ENCODE peak calls at places on chromosomes 11 and 22, in ten cellular contexts. T is body of pancreas, W is GM12878, M is transverse colon, Q is uterus, H is sigmoid colon, X is ovary, U is stomach, O is tibial nerve, F is vagina. I is an unnamed sample.

GRCh38 chr11:116326146-116326545 is 446.6 kb downstream of the BUD13 start:
- DNase-seq in Q (no peak), M (no peak), U (no peak), T (no peak), W (no peak), O (no peak), X (no peak), F (peak), H (no peak), I (no peak)

GRCh38 chr22:18032455-18033101 is 8.2 kb upstream of the MICAL3 start:
- DNase-seq in Q (peak), X (no peak), T (no peak), U (no peak), M (no peak), H (no peak), O (no peak), F (no peak), W (no peak), I (no peak)

GRCh38 chr11:11845066-11845465 is 3.3 kb downstream of the USP47 start:
- DNase-seq in M (no peak), W (no peak), T (peak), F (no peak), Q (no peak), O (no peak), H (no peak), U (no peak), X (no peak), I (no peak)

GRCh38 chr11:74366576-74366975 is 31.7 kb downstream of the PGM2L1 start:
- DNase-seq in F (no peak), U (no peak), H (no peak), T (no peak), Q (no peak), X (no peak), O (no peak), M (no peak), W (no peak), I (no peak)

GRCh38 chr11:36257351-36257750 is 31.9 kb downstream of the COMMD9 start:
- DNase-seq in Q (no peak), W (no peak), X (no peak), T (no peak), H (no peak), O (no peak), F (no peak), M (no peak), U (no peak), I (no peak)

GRCh38 chr11:114276077-114276476 is 20.1 kb upstream of the NNMT start:
- DNase-seq in M (no peak), H (no peak), U (no peak), Q (no peak), F (peak), O (no peak), T (no peak), W (no peak), X (no peak), I (no peak)

GRCh38 chr11:444397-445144 is 2.8 kb upstream of the ANO9 start:
- DNase-seq in F (no peak), M (peak), Q (no peak), O (no peak), H (no peak), W (no peak), X (no peak), U (peak), T (no peak), I (no peak)

GRCh38 chr11:111797145-111797581 is 31.0 kb upstream of the PPP2R1B start:
- DNase-seq in H (no peak), F (no peak), M (peak), Q (no peak), W (peak), X (no peak), O (no peak), T (no peak), U (no peak), I (no peak)

GRCh38 chr11:47523491-47524199 is 29.3 kb downstream of the CELF1 start:
- DNase-seq in W (no peak), T (peak), X (no peak), U (no peak), O (peak), H (no peak), F (no peak), Q (peak), M (no peak), I (peak)

GRCh38 chr22:21942407-21942895 is 10.2 kb downstream of the PPM1F start:
- DNase-seq in W (no peak), Q (peak), H (peak), U (peak), T (peak), O (peak), F (no peak), M (peak), X (no peak), I (peak)

GRCh38 chr11:22432331-22433065 is 94.3 kb downstream of the SLC17A6 start:
- DNase-seq in F (no peak), M (no peak), U (no peak), Q (peak), X (peak), T (peak), O (peak), H (no peak), W (no peak), I (peak)

GRCh38 chr22:49052023-49052538 is 775.6 kb downstream of the BRD1 start:
- DNase-seq in F (no peak), W (no peak), M (no peak), Q (no peak), X (no peak), T (no peak), H (no peak), O (no peak), U (no peak), I (no peak)

GRCh38 chr11:117096140-117096972 is 1.9 kb downstream of the SIK3 start:
- DNase-seq in H (no peak), Q (no peak), F (no peak), X (no peak), M (peak), T (no peak), W (peak), O (no peak), U (no peak), I (no peak)

DNA sequence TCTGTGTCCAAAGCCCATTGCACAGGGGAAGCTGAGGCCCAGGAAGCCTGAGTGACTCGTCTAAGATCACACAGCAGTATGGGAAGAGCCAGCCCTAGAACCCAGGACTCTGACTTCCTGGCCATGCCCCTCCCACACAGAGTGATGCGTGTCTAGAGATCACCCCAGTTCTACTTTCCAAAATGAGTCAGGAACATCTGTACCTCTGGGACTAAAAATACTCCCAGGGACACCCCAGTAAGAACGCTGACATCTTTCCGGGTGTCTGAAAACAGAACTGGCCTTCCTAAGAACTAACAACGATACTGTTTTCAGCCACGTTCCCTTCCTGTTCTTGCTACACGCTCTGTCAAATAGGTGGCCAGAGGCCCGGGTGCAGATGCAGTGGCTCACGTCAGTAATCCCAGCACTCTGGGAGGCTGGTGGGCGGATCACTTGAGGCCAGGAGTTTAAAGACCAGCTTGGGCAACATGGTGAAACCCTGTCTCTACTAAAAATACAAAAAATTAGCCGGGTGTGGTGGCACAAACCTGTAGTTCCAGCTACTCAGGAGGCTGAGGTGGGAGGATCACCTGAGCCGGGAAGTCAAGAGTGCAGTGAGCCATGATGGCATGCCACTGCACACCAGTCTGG is 21.7 kb upstream of the PDGFB start:
- DNase-seq in T (no peak), M (no peak), O (no peak), U (no peak), Q (no peak), F (no peak), W (peak), X (no peak), H (no peak), I (no peak)
- TF ChIP-seq POLR2A in T (no peak), M (no peak), O (no peak), U (no peak), Q (no peak), F (no peak), W (no peak), X (no peak), H (no peak), I (no peak)

DNA sequence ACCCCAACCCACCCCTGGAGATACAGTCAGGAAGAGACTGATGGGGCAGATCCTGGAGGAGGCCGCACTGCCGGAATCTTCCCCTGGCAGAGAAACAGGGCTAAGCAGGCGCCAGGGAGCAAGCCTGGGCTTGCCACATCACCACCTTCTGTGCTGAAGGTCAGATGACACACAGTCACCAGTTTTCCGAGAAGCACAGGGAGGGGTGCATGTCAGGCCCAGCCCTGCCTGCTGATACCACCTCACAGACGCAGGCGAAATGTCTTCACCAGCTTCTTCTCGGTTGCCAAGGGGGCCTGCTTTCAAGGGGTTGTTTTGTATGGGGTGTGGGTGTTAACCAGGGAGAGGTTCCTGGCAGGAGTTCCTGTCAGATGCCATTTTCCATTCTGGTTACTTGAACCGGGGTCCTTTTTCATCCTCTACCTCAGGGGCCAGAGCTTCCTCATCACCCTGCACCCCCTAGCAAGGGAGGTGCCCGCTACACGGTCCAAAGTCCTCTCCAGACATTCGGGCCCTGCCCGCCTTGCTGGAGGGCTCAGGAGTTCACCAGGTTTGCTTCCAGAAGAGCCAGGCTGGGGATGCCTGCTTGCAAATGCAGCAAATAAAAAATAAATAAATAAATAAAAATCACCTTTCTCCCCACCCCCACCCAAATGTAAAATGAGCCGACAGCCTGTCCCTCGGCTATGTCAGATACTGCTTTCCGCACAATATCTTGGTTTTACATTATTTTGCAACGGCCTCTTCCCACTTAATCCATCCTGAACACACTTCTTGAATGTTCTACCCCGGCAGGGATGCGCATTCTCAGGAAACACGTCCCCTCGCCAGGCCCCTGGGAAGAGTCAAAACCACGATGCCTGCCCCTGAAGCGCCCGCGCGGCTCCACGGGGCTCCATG is 1.1 kb upstream of the NEAT1 start:
- DNase-seq in T (peak), H (peak), F (peak), U (peak), W (no peak), O (peak), M (peak), Q (peak), X (peak), I (peak)
- TF ChIP-seq POLR2A in T (no peak), H (peak), F (no peak), U (no peak), W (peak), O (peak), M (peak), Q (peak), X (peak), I (no peak)

GRCh38 chr11:62727833-62728721 is at the start of gene TTC9C:
- DNase-seq in F (no peak), U (peak), T (peak), Q (peak), X (peak), O (peak), M (peak), W (peak), H (peak), I (peak)
- TF ChIP-seq POLR2A in F (no peak), U (no peak), T (peak), Q (peak), X (peak), O (peak), M (peak), W (peak), H (peak), I (peak)

GRCh38 chr11:134293119-134294113 is 17.2 kb downstream of the GLB1L3 start:
- DNase-seq in F (peak), O (no peak), U (no peak), W (no peak), M (no peak), X (no peak), H (peak), T (no peak), Q (no peak), I (no peak)
- TF ChIP-seq POLR2A in F (no peak), O (no peak), U (no peak), W (no peak), M (no peak), X (no peak), H (no peak), T (no peak), Q (no peak), I (no peak)

DNA sequence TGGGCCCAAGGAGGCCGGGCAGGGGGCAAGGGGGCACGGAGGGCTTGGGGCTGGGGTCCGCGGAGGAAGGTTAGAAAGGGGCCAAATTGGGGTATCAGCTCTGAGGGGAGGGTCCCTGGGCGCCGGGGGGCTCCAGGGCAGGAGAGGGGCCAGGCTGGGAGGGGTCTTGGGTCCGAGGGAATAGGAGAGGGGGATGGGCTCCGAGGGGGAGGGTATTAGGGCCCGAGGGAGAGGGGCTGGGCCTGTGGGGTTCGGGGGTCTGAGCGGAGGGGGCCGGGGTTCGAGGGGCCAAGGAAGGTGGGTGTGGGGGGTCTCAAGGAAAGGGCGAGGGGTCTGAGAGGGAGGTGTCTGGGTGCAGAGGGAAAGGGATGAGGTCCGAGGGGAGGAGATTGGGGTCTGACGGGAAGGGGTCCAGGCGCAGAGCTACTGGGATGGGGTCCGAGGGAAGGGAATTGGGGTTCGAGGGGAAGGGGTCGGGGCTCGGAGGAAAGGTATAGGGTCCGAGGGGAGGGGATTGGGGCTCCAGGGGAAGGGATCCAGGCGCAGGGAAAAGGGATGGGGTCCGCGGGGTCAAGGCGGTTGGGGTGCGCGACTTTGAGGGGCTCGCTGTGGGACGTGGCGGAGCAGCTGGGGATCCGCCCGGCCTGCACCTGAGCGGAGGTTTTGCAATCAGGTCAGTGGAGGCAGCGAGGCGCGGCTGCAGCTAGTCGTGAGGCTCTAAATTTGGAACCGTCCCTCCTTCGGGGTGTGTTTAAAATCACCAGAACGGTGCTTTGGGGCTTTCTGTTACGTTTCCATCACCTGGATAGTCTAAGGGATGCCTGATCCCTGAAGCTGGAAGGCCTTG is 728 bp downstream of the CTTN start:
- DNase-seq in M (peak), T (peak), H (peak), U (peak), Q (peak), W (no peak), O (no peak), F (no peak), X (no peak), I (peak)
- TF ChIP-seq POLR2A in M (no peak), T (no peak), H (no peak), U (no peak), Q (no peak), W (no peak), O (no peak), F (no peak), X (no peak), I (no peak)